ENCODE peak calls at places on chromosomes 2 and 18, in six cellular contexts. D, I, P, Y, B and R are unnamed samples.

GRCh38 chr2:41782306-41783158 is 265.3 kb upstream of the PKDCC start:
- DNase-seq in Y (peak), D (peak), P (peak), I (peak), B (peak), R (no peak)

GRCh38 chr2:235843591-235844395 is 324.4 kb downstream of the GBX2 start:
- DNase-seq in P (no peak), Y (no peak), D (no peak), I (no peak), B (no peak), R (no peak)

GRCh38 chr18:14781671-14782070 is 33.7 kb downstream of the ANKRD30B start:
- DNase-seq in P (no peak), B (no peak), D (no peak), Y (no peak), I (peak), R (no peak)

GRCh38 chr2:218395090-218395444 is 4.6 kb upstream of the CTDSP1 start:
- DNase-seq in Y (no peak), D (no peak), P (no peak), I (no peak), B (no peak), R (no peak)

GRCh38 chr18:44452346-44452745 is 228.3 kb upstream of the SETBP1 start:
- DNase-seq in D (no peak), B (no peak), I (no peak), P (no peak), Y (no peak), R (no peak)

GRCh38 chr2:58991357-58991756 is 750.2 kb upstream of the FANCL start:
- DNase-seq in B (no peak), P (no peak), D (no peak), I (no peak), Y (no peak), R (no peak)

GRCh38 chr2:200148366-200148765 is 158.1 kb upstream of the SPATS2L start:
- DNase-seq in I (no peak), B (no peak), Y (no peak), D (no peak), P (no peak), R (no peak)

GRCh38 chr18:27750014-27750413 is 426.9 kb downstream of the CDH2 start:
- DNase-seq in Y (peak), I (peak), P (no peak), D (peak), B (peak), R (peak)

GRCh38 chr18:62975785-62976184 is 260.4 kb downstream of the PHLPP1 start:
- DNase-seq in D (no peak), B (no peak), Y (no peak), P (no peak), I (no peak), R (no peak)

GRCh38 chr2:63820969-63821368 is 20.7 kb upstream of the UGP2 start:
- DNase-seq in B (no peak), D (no peak), P (no peak), I (no peak), Y (no peak), R (no peak)

GRCh38 chr2:37829202-37829601 is 95.9 kb upstream of the RMDN2 start:
- DNase-seq in Y (peak), D (no peak), P (no peak), I (no peak), B (no peak), R (no peak)
- H3K27ac ChIP-seq in Y (peak), D (no peak), P (no peak), I (no peak), B (no peak), R (no peak)

GRCh38 chr18:41324020-41324791 is 630.8 kb upstream of the PIK3C3 start:
- DNase-seq in P (no peak), I (no peak), B (no peak), Y (no peak), D (no peak), R (no peak)
- H3K27ac ChIP-seq in P (no peak), I (no peak), B (no peak), Y (no peak), D (no peak), R (no peak)

DNA sequence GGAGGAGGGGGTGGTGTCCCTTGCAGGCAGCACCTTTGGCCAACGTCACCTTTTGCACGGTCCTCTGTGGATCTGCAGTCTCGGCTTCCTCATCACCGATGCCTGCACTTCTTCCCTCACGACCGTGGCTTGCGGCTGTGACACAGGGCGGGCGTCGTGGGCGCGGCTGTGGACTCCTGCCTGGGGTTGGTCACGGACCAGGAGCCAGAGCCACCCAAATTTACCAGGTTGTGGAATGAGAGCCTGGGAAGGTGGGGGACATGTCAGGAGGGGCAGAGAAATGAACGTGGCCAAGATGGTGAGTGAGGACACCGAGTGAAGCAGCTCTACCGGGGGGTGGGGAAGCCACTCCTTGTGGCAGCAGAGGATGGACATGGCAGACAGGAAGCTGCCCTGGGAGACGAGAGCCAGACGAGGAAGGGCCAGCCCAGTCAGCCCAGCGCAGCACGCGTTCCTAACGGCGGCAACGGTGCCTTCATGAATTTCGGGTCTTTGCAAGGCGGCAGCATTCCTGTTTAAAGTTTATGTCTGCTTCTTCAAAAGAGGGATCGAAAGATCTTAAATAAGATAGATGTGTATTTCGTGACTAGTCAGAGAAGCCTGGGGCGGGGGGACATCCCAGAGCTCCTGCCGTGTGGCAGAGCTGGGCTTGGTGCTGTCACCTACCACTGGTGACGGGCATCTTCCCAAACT is 84.2 kb downstream of the LRRFIP1 start:
- DNase-seq in B (no peak), D (no peak), P (no peak), Y (no peak), I (no peak), R (no peak)
- H3K27ac ChIP-seq in B (no peak), D (no peak), P (no peak), Y (peak), I (no peak), R (no peak)

DNA sequence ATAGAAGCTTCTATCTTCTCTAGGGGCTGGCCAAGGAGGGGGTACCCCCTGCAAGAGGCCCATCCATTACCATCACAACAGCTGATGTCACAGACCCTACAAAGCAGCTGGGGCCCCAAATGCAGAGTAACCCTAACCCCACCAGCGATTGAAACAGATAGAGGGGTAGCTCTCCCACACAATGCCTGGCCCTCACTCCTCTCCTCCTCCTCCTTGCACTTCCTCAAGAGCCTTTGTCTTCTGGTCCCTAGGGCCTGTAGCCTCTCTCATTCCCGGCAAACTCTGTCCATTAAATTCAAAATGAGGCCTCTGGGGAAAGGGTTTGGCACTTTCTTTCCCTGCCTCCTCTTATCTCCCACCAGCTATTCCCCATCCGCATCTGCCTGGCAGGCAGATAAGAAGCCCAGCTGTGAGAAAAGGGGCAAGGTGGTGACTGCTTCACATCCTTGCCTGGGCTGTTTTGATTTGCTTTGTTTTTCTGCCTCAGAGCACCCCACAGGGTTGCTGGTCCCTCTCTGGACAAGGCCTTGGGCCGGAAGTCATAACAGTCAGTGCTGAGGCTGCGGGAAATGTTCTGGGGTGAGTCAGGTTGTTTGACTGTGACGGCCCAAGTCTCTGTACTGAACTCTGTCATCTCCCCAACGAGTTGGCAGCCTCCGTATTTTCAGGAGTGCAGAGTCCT is 26.1 kb upstream of the CYP26B1 start:
- DNase-seq in B (no peak), D (no peak), P (no peak), Y (no peak), I (no peak), R (no peak)
- H3K27ac ChIP-seq in B (no peak), D (no peak), P (no peak), Y (no peak), I (no peak), R (no peak)

GRCh38 chr2:233093721-233094120 is 33.6 kb downstream of the INPP5D start:
- DNase-seq in I (no peak), Y (no peak), P (no peak), D (no peak), B (no peak), R (no peak)

GRCh38 chr2:233094614-233095013 is 34.5 kb downstream of the INPP5D start:
- DNase-seq in I (no peak), B (no peak), Y (no peak), P (no peak), D (no peak), R (no peak)

GRCh38 chr2:233098615-233099014 is 38.5 kb downstream of the INPP5D start:
- DNase-seq in I (peak), B (no peak), P (no peak), Y (no peak), D (no peak), R (no peak)

GRCh38 chr2:233092446-233093438 is 32.6 kb downstream of the INPP5D start:
- DNase-seq in Y (no peak), B (no peak), D (no peak), I (no peak), P (no peak), R (no peak)

GRCh38 chr2:233096006-233096405 is 35.9 kb downstream of the INPP5D start:
- DNase-seq in D (no peak), B (no peak), I (no peak), Y (no peak), P (no peak), R (no peak)
- H3K27ac ChIP-seq in D (no peak), B (no peak), I (no peak), Y (no peak), P (no peak), R (no peak)

GRCh38 chr2:44936715-44937687 is 4.5 kb upstream of the SIX3 start:
- DNase-seq in I (no peak), Y (no peak), D (no peak), P (no peak), B (no peak), R (no peak)
- H3K27ac ChIP-seq in I (no peak), Y (no peak), D (no peak), P (no peak), B (no peak), R (no peak)

GRCh38 chr2:201647431-201647830 is 4.1 kb upstream of the TMEM237 start:
- DNase-seq in B (no peak), Y (no peak), I (no peak), D (no peak), P (no peak), R (no peak)

GRCh38 chr2:201642086-201642578 is 1.2 kb downstream of the TMEM237 start:
- DNase-seq in B (no peak), D (no peak), P (no peak), Y (no peak), I (no peak), R (no peak)

GRCh38 chr2:201642579-201643215 is 606 bp downstream of the TMEM237 start:
- DNase-seq in D (peak), Y (peak), P (peak), I (peak), B (peak), R (peak)

GRCh38 chr2:201643216-201643651 is at the start of gene TMEM237:
- DNase-seq in I (peak), P (peak), B (no peak), D (peak), Y (peak), R (no peak)

DNA sequence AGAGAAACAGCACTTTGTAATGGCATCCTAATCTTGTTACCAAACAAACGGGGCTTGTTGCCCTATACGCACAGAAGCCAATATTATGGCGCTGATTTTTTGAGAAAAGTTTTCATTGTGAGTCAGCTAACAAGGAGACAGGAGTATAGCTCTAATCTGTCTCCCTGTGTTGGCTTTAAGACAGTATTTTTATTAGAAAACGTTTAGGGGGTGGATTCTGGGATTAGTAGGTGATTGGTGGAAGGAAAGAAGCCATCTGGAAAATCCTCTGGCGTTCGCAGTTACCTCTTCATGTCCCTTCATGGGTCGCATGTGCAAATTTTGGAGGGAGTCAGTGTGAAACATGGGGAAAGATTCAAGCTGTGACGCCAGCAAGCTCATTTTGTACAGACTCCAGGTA is 698 bp upstream of the TMEM237 start:
- DNase-seq in D (no peak), Y (no peak), P (no peak), I (no peak), B (no peak), R (no peak)
- H3K27ac ChIP-seq in D (no peak), Y (no peak), P (no peak), I (no peak), B (no peak), R (peak)

DNA sequence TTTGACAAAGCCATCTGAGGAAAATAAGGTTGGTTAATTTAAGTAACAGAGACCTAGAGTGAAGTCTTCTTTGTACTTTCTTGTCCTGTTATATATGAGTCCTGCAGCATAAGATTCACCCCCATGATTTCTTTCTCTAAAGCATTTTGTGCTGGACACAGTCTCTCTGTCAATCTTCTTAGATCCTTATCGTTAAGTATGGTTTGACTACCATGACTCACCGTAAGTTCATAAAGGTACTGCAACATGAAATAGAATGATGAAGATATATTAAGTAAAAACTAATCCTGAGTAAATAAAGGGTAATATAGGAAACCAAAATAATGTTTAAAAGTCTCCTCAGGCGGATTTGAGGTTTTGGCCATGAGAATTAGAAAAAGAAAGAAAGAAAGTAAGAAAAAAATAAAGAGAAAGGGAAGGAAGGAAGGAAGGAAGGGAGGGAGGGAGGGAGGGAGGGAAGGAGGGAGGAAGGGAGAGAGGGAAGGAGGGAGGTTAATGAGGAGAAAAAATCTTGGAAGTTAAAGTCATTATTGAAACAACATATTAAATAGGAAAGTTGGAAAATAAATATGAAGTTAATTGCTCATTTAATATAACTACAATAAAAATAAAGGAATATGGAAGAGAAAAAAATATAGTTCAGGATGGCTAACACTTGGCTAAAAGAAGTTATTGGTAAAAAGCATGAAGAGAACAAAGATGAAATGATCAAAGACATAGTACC is 980.3 kb upstream of the CDH2 start:
- DNase-seq in Y (no peak), P (no peak), I (no peak), B (no peak), D (no peak), R (no peak)
- H3K27ac ChIP-seq in Y (no peak), P (no peak), I (no peak), B (no peak), D (no peak), R (no peak)

DNA sequence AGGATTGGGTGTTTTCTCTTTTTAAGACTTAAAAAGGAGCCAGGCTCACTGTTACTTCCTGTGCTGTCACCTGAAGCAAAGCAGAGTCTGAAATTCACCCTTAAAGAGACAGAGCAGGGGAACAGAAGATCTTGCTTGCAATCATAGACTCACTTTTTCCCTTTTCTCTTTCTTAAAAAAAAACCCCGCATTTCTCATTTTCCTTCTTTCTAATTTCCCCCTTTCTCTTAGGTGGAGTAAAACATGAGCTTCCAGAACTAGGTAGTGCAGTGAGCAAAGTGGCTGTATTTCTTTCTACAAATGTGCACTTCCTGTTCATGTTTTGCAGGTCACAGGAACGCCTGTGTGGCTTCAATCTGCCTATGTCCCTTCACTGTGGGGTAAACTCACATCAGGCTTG is 381.2 kb downstream of the LPIN1 start:
- DNase-seq in B (no peak), P (peak), I (peak), Y (no peak), D (no peak), R (no peak)
- H3K27ac ChIP-seq in B (no peak), P (peak), I (no peak), Y (no peak), D (no peak), R (no peak)